ENCODE peak calls at places on chromosomes 16 and 17, in seven cellular contexts. One of them, this sample, is unnamed.

GRCh38 chr16:75257886-75258806 is 6.7 kb upstream of the BCAR1 start:
- DNase-seq in SK-N-SH: no peak
- DNase-seq in GM12878: no peak
- DNase-seq in HCT116: no peak
- DNase-seq in K562: no peak
- DNase-seq in HepG2: no peak
- DNase-seq in H1: no peak
- DNase-seq in this sample: no peak

GRCh38 chr16:3198334-3199072 is 10.5 kb downstream of the OR1F1 start:
- DNase-seq in SK-N-SH: no peak
- DNase-seq in GM12878: no peak
- DNase-seq in HCT116: no peak
- DNase-seq in K562: no peak
- DNase-seq in HepG2: peak
- DNase-seq in H1: no peak
- DNase-seq in this sample: no peak

GRCh38 chr17:6599364-6599763 is 41.1 kb downstream of the KIAA0753 start:
- DNase-seq in SK-N-SH: no peak
- DNase-seq in GM12878: no peak
- DNase-seq in HCT116: no peak
- DNase-seq in K562: no peak
- DNase-seq in HepG2: no peak
- DNase-seq in H1: no peak
- DNase-seq in this sample: no peak

GRCh38 chr16:84952335-84953050 is 58.8 kb downstream of the ZDHHC7 start:
- DNase-seq in SK-N-SH: peak
- DNase-seq in GM12878: peak
- DNase-seq in HCT116: peak
- DNase-seq in K562: peak
- DNase-seq in HepG2: peak
- DNase-seq in H1: peak
- DNase-seq in this sample: peak

GRCh38 chr17:77235370-77236080 is 94.8 kb downstream of the SEC14L1 start:
- DNase-seq in SK-N-SH: peak
- DNase-seq in GM12878: peak
- DNase-seq in HCT116: no peak
- DNase-seq in K562: no peak
- DNase-seq in HepG2: no peak
- DNase-seq in H1: no peak
- DNase-seq in this sample: no peak

GRCh38 chr16:2428787-2429036 is 535 bp upstream of the CCNF start:
- DNase-seq in SK-N-SH: no peak
- DNase-seq in GM12878: no peak
- DNase-seq in HCT116: no peak
- DNase-seq in K562: no peak
- DNase-seq in HepG2: no peak
- DNase-seq in H1: no peak
- DNase-seq in this sample: no peak

GRCh38 chr16:30022887-30023286 is at the start of gene C16orf92:
- DNase-seq in SK-N-SH: no peak
- DNase-seq in GM12878: no peak
- DNase-seq in HCT116: no peak
- DNase-seq in K562: no peak
- DNase-seq in HepG2: no peak
- DNase-seq in H1: no peak
- DNase-seq in this sample: no peak

GRCh38 chr16:17607075-17607509 is 136.3 kb upstream of the XYLT1 start:
- DNase-seq in SK-N-SH: peak
- DNase-seq in GM12878: no peak
- DNase-seq in HCT116: no peak
- DNase-seq in K562: no peak
- DNase-seq in HepG2: no peak
- DNase-seq in H1: no peak
- DNase-seq in this sample: no peak

GRCh38 chr16:19655242-19655777 is 62.7 kb downstream of the KNOP1 start:
- DNase-seq in SK-N-SH: peak
- DNase-seq in GM12878: no peak
- DNase-seq in HCT116: no peak
- DNase-seq in K562: no peak
- DNase-seq in HepG2: no peak
- DNase-seq in H1: no peak
- DNase-seq in this sample: no peak

GRCh38 chr17:50558091-50558490 is 2.4 kb upstream of the CACNA1G start:
- DNase-seq in SK-N-SH: no peak
- DNase-seq in GM12878: no peak
- DNase-seq in HCT116: no peak
- DNase-seq in K562: no peak
- DNase-seq in HepG2: no peak
- DNase-seq in H1: no peak
- DNase-seq in this sample: no peak

GRCh38 chr17:68804777-68805176 is 150.4 kb downstream of the ABCA8 start:
- DNase-seq in SK-N-SH: no peak
- DNase-seq in GM12878: no peak
- DNase-seq in HCT116: no peak
- DNase-seq in K562: no peak
- DNase-seq in HepG2: no peak
- DNase-seq in H1: no peak
- DNase-seq in this sample: no peak

GRCh38 chr16:24771779-24772157 is 42.3 kb downstream of the TNRC6A start:
- DNase-seq in SK-N-SH: no peak
- DNase-seq in GM12878: no peak
- DNase-seq in HCT116: no peak
- DNase-seq in K562: no peak
- DNase-seq in HepG2: peak
- DNase-seq in H1: no peak
- DNase-seq in this sample: no peak

GRCh38 chr16:70659546-70659945 is 13.2 kb downstream of the IL34 start:
- DNase-seq in SK-N-SH: peak
- DNase-seq in GM12878: no peak
- DNase-seq in HCT116: no peak
- DNase-seq in K562: no peak
- DNase-seq in HepG2: no peak
- DNase-seq in H1: no peak
- DNase-seq in this sample: no peak

GRCh38 chr16:56977256-56977655 is 12.1 kb upstream of the NLRC5 start:
- DNase-seq in SK-N-SH: no peak
- DNase-seq in GM12878: no peak
- DNase-seq in HCT116: no peak
- DNase-seq in K562: no peak
- DNase-seq in HepG2: no peak
- DNase-seq in H1: no peak
- DNase-seq in this sample: no peak

GRCh38 chr16:56975714-56976113 is 13.6 kb upstream of the NLRC5 start:
- DNase-seq in SK-N-SH: no peak
- DNase-seq in GM12878: no peak
- DNase-seq in HCT116: no peak
- DNase-seq in K562: no peak
- DNase-seq in HepG2: no peak
- DNase-seq in H1: no peak
- DNase-seq in this sample: no peak

GRCh38 chr16:56980203-56980535 is 9.2 kb upstream of the NLRC5 start:
- DNase-seq in SK-N-SH: no peak
- DNase-seq in GM12878: no peak
- DNase-seq in HCT116: no peak
- DNase-seq in K562: no peak
- DNase-seq in HepG2: no peak
- DNase-seq in H1: no peak
- DNase-seq in this sample: no peak

GRCh38 chr16:56980792-56981724 is 8.3 kb upstream of the NLRC5 start:
- DNase-seq in SK-N-SH: no peak
- DNase-seq in GM12878: no peak
- DNase-seq in HCT116: no peak
- DNase-seq in K562: no peak
- DNase-seq in HepG2: no peak
- DNase-seq in H1: no peak
- DNase-seq in this sample: no peak

GRCh38 chr16:56977823-56978430 is 11.4 kb upstream of the NLRC5 start:
- DNase-seq in SK-N-SH: no peak
- DNase-seq in GM12878: no peak
- DNase-seq in HCT116: no peak
- DNase-seq in K562: no peak
- DNase-seq in HepG2: no peak
- DNase-seq in H1: no peak
- DNase-seq in this sample: no peak
- TF ChIP-seq JUND in SK-N-SH: no peak
- TF ChIP-seq JUND in GM12878: no peak
- TF ChIP-seq JUND in HCT116: no peak
- TF ChIP-seq JUND in K562: no peak
- TF ChIP-seq JUND in HepG2: no peak
- TF ChIP-seq JUND in H1: no peak
- TF ChIP-seq JUND in this sample: no peak

DNA sequence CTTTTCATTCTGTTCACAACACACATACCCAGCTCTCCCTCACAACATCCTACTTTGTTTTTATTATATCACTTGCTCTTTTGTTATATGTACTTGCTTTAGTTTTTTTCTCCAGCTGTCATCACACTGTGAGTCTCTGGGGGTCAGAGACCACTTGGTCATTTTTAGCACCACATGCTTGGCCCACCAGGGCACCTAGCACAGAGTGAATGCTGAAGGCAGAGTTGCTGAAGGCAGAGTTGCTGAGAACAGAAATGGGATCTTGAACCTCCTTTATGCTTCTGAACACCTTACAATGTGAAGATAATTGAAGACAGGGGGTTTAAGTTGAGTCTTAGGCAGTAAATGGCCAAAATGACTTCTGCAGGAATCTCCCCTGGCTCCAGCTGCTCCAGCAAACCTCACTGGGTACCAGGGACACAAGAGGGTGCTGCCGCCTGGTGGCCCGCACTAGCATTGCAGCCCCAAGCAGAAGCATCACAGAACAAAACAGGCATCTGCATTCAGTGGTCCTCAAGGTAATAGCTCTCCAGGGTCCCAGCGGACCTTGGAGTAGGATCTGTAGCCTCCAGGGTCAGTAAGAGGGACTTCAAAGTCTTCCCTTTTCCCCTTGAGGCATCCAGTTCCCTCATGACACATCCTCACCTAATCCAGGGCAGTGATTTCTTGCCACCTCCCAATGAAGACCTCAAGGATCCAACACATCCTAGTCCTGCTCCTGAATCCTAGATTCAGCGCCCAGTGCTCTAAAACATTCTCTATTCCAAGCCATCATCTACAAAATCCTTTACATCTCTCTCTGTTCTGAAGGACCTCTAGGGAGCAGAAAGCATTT is 1972.6 kb downstream of the TP53TG3F start:
- DNase-seq in SK-N-SH: peak
- DNase-seq in GM12878: no peak
- DNase-seq in HCT116: no peak
- DNase-seq in K562: peak
- DNase-seq in HepG2: no peak
- DNase-seq in H1: no peak
- DNase-seq in this sample: peak
- TF ChIP-seq JUND in SK-N-SH: no peak
- TF ChIP-seq JUND in GM12878: no peak
- TF ChIP-seq JUND in HCT116: no peak
- TF ChIP-seq JUND in K562: no peak
- TF ChIP-seq JUND in HepG2: no peak
- TF ChIP-seq JUND in H1: no peak
- TF ChIP-seq JUND in this sample: no peak

DNA sequence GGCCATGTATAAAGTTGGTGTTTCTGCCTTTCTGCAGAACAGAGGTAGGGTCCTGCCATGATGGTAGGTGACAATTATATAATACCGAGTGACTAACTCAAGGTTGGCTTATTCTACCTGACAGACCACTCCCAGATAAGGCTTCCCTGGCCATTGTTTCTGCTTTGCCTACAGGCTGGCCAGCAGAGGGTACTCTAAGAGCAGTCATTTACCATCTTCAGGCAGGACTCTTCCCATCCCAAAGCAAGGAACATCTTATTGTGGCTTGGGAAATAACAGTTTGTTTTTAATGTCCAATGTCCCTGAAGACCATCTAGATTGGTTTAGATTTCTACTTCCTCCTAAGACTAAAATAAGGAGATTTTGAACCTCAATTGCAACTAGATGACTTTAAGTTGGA is 74.1 kb downstream of the SNX11 start:
- DNase-seq in SK-N-SH: no peak
- DNase-seq in GM12878: no peak
- DNase-seq in HCT116: peak
- DNase-seq in K562: no peak
- DNase-seq in HepG2: no peak
- DNase-seq in H1: no peak
- DNase-seq in this sample: peak
- TF ChIP-seq JUND in SK-N-SH: no peak
- TF ChIP-seq JUND in GM12878: no peak
- TF ChIP-seq JUND in HCT116: no peak
- TF ChIP-seq JUND in K562: no peak
- TF ChIP-seq JUND in HepG2: no peak
- TF ChIP-seq JUND in H1: no peak
- TF ChIP-seq JUND in this sample: no peak

GRCh38 chr17:82531431-82531881 is 11.9 kb downstream of the FOXK2 start:
- DNase-seq in SK-N-SH: no peak
- DNase-seq in GM12878: no peak
- DNase-seq in HCT116: no peak
- DNase-seq in K562: no peak
- DNase-seq in HepG2: no peak
- DNase-seq in H1: no peak
- DNase-seq in this sample: no peak

GRCh38 chr17:82527893-82528292 is 8.4 kb downstream of the FOXK2 start:
- DNase-seq in SK-N-SH: no peak
- DNase-seq in GM12878: no peak
- DNase-seq in HCT116: no peak
- DNase-seq in K562: no peak
- DNase-seq in HepG2: no peak
- DNase-seq in H1: no peak
- DNase-seq in this sample: no peak

GRCh38 chr17:82529914-82530300 is 10.4 kb downstream of the FOXK2 start:
- DNase-seq in SK-N-SH: no peak
- DNase-seq in GM12878: no peak
- DNase-seq in HCT116: no peak
- DNase-seq in K562: no peak
- DNase-seq in HepG2: no peak
- DNase-seq in H1: no peak
- DNase-seq in this sample: no peak

GRCh38 chr17:82525712-82526111 is 6.2 kb downstream of the FOXK2 start:
- DNase-seq in SK-N-SH: no peak
- DNase-seq in GM12878: no peak
- DNase-seq in HCT116: no peak
- DNase-seq in K562: no peak
- DNase-seq in HepG2: no peak
- DNase-seq in H1: no peak
- DNase-seq in this sample: no peak

DNA sequence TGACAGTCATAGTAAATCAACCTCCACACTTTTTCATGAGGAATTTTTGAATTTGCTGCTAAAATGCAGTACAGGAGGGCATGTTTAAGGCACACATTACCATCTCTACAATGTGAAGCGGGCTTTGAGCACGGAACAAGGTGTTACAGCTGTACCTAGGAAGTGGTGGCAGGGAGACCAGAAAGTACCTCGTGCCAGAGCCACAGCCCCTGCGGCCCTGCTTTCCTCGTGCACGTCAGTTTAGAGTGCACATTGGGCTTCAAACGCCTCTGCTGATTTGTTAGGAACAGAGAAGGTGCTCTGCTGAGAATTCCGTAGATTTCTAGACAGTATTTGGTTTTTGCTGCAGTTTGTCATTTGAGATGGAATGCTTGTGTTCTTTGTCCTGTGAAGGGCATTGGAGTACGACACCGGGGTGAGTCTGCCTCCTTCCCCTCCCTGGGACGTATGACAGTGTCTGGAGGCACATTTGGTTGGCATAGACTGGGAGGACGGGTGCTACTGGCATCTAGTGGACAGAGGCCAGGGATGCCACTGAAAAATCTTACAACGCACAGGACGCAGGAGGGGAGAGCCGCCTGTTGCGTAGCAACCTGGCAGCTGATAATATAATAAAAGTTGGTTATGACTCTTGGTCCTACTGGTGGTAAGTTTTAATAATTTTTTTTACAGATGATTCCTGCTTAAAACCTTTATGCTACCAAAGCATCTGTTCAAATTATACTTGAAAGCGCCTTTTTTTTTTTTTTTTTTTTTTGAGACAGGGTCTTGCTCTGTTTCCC is 9.1 kb downstream of the FOXK2 start:
- DNase-seq in SK-N-SH: peak
- DNase-seq in GM12878: no peak
- DNase-seq in HCT116: peak
- DNase-seq in K562: no peak
- DNase-seq in HepG2: no peak
- DNase-seq in H1: no peak
- DNase-seq in this sample: peak
- TF ChIP-seq JUND in SK-N-SH: no peak
- TF ChIP-seq JUND in GM12878: no peak
- TF ChIP-seq JUND in HCT116: no peak
- TF ChIP-seq JUND in K562: no peak
- TF ChIP-seq JUND in HepG2: no peak
- TF ChIP-seq JUND in H1: no peak
- TF ChIP-seq JUND in this sample: no peak

This sample was measured in T47D.